ENCODE peak calls at places on chromosome 21, in seven cellular contexts. One of them, this sample, is unnamed.

GRCh38 chr21:14358775-14359174 is 24.2 kb downstream of the HSPA13 start:
- DNase-seq in fibroblast of the aortic adventitia: no peak
- DNase-seq in activated CD4-positive, alpha-beta T cell treated with anti-CD3 and anti-CD28 coated beads for 48 hours: no peak
- DNase-seq in left lung: no peak
- DNase-seq in fibroblast of pulmonary artery: peak
- DNase-seq in neural progenitor cell: no peak
- DNase-seq in activated effector memory CD4-positive, alpha-beta T cell treated with anti-CD3 and anti-CD28 coated beads, Interleukin-2, amount 50 U/mL, for 16 hours: no peak
- DNase-seq in this sample: peak

GRCh38 chr21:45875881-45876280 is 105.7 kb upstream of the COL6A1 start:
- DNase-seq in fibroblast of the aortic adventitia: no peak
- DNase-seq in activated CD4-positive, alpha-beta T cell treated with anti-CD3 and anti-CD28 coated beads for 48 hours: no peak
- DNase-seq in left lung: no peak
- DNase-seq in fibroblast of pulmonary artery: no peak
- DNase-seq in neural progenitor cell: no peak
- DNase-seq in activated effector memory CD4-positive, alpha-beta T cell treated with anti-CD3 and anti-CD28 coated beads, Interleukin-2, amount 50 U/mL, for 16 hours: peak
- DNase-seq in this sample: no peak

GRCh38 chr21:45293214-45293725 is 5.6 kb upstream of the POFUT2 start:
- DNase-seq in fibroblast of the aortic adventitia: peak
- DNase-seq in activated CD4-positive, alpha-beta T cell treated with anti-CD3 and anti-CD28 coated beads for 48 hours: no peak
- DNase-seq in left lung: peak
- DNase-seq in fibroblast of pulmonary artery: no peak
- DNase-seq in neural progenitor cell: no peak
- DNase-seq in activated effector memory CD4-positive, alpha-beta T cell treated with anti-CD3 and anti-CD28 coated beads, Interleukin-2, amount 50 U/mL, for 16 hours: no peak
- DNase-seq in this sample: no peak

GRCh38 chr21:15059397-15059796 is 5.4 kb downstream of the NRIP1 start:
- DNase-seq in fibroblast of the aortic adventitia: no peak
- DNase-seq in activated CD4-positive, alpha-beta T cell treated with anti-CD3 and anti-CD28 coated beads for 48 hours: no peak
- DNase-seq in left lung: no peak
- DNase-seq in fibroblast of pulmonary artery: no peak
- DNase-seq in neural progenitor cell: no peak
- DNase-seq in activated effector memory CD4-positive, alpha-beta T cell treated with anti-CD3 and anti-CD28 coated beads, Interleukin-2, amount 50 U/mL, for 16 hours: no peak
- DNase-seq in this sample: no peak

GRCh38 chr21:38806153-38806941 is 618 bp downstream of the ETS2 start:
- DNase-seq in fibroblast of the aortic adventitia: no peak
- DNase-seq in activated CD4-positive, alpha-beta T cell treated with anti-CD3 and anti-CD28 coated beads for 48 hours: peak
- DNase-seq in left lung: peak
- DNase-seq in fibroblast of pulmonary artery: no peak
- DNase-seq in neural progenitor cell: peak
- DNase-seq in activated effector memory CD4-positive, alpha-beta T cell treated with anti-CD3 and anti-CD28 coated beads, Interleukin-2, amount 50 U/mL, for 16 hours: peak
- DNase-seq in this sample: no peak

GRCh38 chr21:42599962-42600361 is 53.5 kb upstream of the PDE9A start:
- DNase-seq in fibroblast of the aortic adventitia: no peak
- DNase-seq in activated CD4-positive, alpha-beta T cell treated with anti-CD3 and anti-CD28 coated beads for 48 hours: no peak
- DNase-seq in left lung: no peak
- DNase-seq in fibroblast of pulmonary artery: no peak
- DNase-seq in neural progenitor cell: no peak
- DNase-seq in activated effector memory CD4-positive, alpha-beta T cell treated with anti-CD3 and anti-CD28 coated beads, Interleukin-2, amount 50 U/mL, for 16 hours: peak
- DNase-seq in this sample: no peak

GRCh38 chr21:37644666-37645065 is 271.6 kb downstream of the KCNJ6 start:
- DNase-seq in fibroblast of the aortic adventitia: no peak
- DNase-seq in activated CD4-positive, alpha-beta T cell treated with anti-CD3 and anti-CD28 coated beads for 48 hours: no peak
- DNase-seq in left lung: no peak
- DNase-seq in fibroblast of pulmonary artery: peak
- DNase-seq in neural progenitor cell: no peak
- DNase-seq in activated effector memory CD4-positive, alpha-beta T cell treated with anti-CD3 and anti-CD28 coated beads, Interleukin-2, amount 50 U/mL, for 16 hours: no peak
- DNase-seq in this sample: no peak

GRCh38 chr21:42071146-42071737 is at the start of gene UMODL1:
- DNase-seq in fibroblast of the aortic adventitia: no peak
- DNase-seq in activated CD4-positive, alpha-beta T cell treated with anti-CD3 and anti-CD28 coated beads for 48 hours: no peak
- DNase-seq in left lung: no peak
- DNase-seq in fibroblast of pulmonary artery: no peak
- DNase-seq in neural progenitor cell: no peak
- DNase-seq in activated effector memory CD4-positive, alpha-beta T cell treated with anti-CD3 and anti-CD28 coated beads, Interleukin-2, amount 50 U/mL, for 16 hours: no peak
- DNase-seq in this sample: no peak

GRCh38 chr21:42513985-42514882 is 582 bp downstream of the SLC37A1 start:
- DNase-seq in fibroblast of the aortic adventitia: peak
- DNase-seq in activated CD4-positive, alpha-beta T cell treated with anti-CD3 and anti-CD28 coated beads for 48 hours: peak
- DNase-seq in left lung: peak
- DNase-seq in fibroblast of pulmonary artery: no peak
- DNase-seq in neural progenitor cell: peak
- DNase-seq in activated effector memory CD4-positive, alpha-beta T cell treated with anti-CD3 and anti-CD28 coated beads, Interleukin-2, amount 50 U/mL, for 16 hours: peak
- DNase-seq in this sample: no peak

GRCh38 chr21:43866233-43866632 is 1.2 kb downstream of the AGPAT3 start:
- DNase-seq in fibroblast of the aortic adventitia: peak
- DNase-seq in activated CD4-positive, alpha-beta T cell treated with anti-CD3 and anti-CD28 coated beads for 48 hours: peak
- DNase-seq in left lung: peak
- DNase-seq in fibroblast of pulmonary artery: peak
- DNase-seq in neural progenitor cell: peak
- DNase-seq in activated effector memory CD4-positive, alpha-beta T cell treated with anti-CD3 and anti-CD28 coated beads, Interleukin-2, amount 50 U/mL, for 16 hours: peak
- DNase-seq in this sample: no peak

GRCh38 chr21:45631540-45631939 is 12.0 kb upstream of the PCBP3 start:
- DNase-seq in fibroblast of the aortic adventitia: no peak
- DNase-seq in activated CD4-positive, alpha-beta T cell treated with anti-CD3 and anti-CD28 coated beads for 48 hours: no peak
- DNase-seq in left lung: no peak
- DNase-seq in fibroblast of pulmonary artery: no peak
- DNase-seq in neural progenitor cell: no peak
- DNase-seq in activated effector memory CD4-positive, alpha-beta T cell treated with anti-CD3 and anti-CD28 coated beads, Interleukin-2, amount 50 U/mL, for 16 hours: peak
- DNase-seq in this sample: no peak

GRCh38 chr21:21187579-21187978 is 189.4 kb downstream of the NCAM2 start:
- DNase-seq in fibroblast of the aortic adventitia: peak
- DNase-seq in activated CD4-positive, alpha-beta T cell treated with anti-CD3 and anti-CD28 coated beads for 48 hours: no peak
- DNase-seq in left lung: no peak
- DNase-seq in fibroblast of pulmonary artery: peak
- DNase-seq in neural progenitor cell: no peak
- DNase-seq in activated effector memory CD4-positive, alpha-beta T cell treated with anti-CD3 and anti-CD28 coated beads, Interleukin-2, amount 50 U/mL, for 16 hours: no peak
- DNase-seq in this sample: no peak

GRCh38 chr21:43208561-43209332 is 39.9 kb downstream of the CRYAA start:
- DNase-seq in fibroblast of the aortic adventitia: no peak
- DNase-seq in activated CD4-positive, alpha-beta T cell treated with anti-CD3 and anti-CD28 coated beads for 48 hours: no peak
- DNase-seq in left lung: no peak
- DNase-seq in fibroblast of pulmonary artery: no peak
- DNase-seq in neural progenitor cell: no peak
- DNase-seq in activated effector memory CD4-positive, alpha-beta T cell treated with anti-CD3 and anti-CD28 coated beads, Interleukin-2, amount 50 U/mL, for 16 hours: peak
- DNase-seq in this sample: no peak

GRCh38 chr21:39633770-39634181 is 21.0 kb downstream of the B3GALT5 start:
- DNase-seq in fibroblast of the aortic adventitia: peak
- DNase-seq in activated CD4-positive, alpha-beta T cell treated with anti-CD3 and anti-CD28 coated beads for 48 hours: no peak
- DNase-seq in left lung: no peak
- DNase-seq in fibroblast of pulmonary artery: peak
- DNase-seq in neural progenitor cell: no peak
- DNase-seq in activated effector memory CD4-positive, alpha-beta T cell treated with anti-CD3 and anti-CD28 coated beads, Interleukin-2, amount 50 U/mL, for 16 hours: no peak
- DNase-seq in this sample: peak

GRCh38 chr21:25967566-25968438 is 202.8 kb downstream of the APP start:
- DNase-seq in fibroblast of the aortic adventitia: peak
- DNase-seq in activated CD4-positive, alpha-beta T cell treated with anti-CD3 and anti-CD28 coated beads for 48 hours: peak
- DNase-seq in left lung: no peak
- DNase-seq in fibroblast of pulmonary artery: peak
- DNase-seq in neural progenitor cell: no peak
- DNase-seq in activated effector memory CD4-positive, alpha-beta T cell treated with anti-CD3 and anti-CD28 coated beads, Interleukin-2, amount 50 U/mL, for 16 hours: no peak
- DNase-seq in this sample: no peak

GRCh38 chr21:21714396-21714795 is 716.2 kb downstream of the NCAM2 start:
- DNase-seq in fibroblast of the aortic adventitia: peak
- DNase-seq in activated CD4-positive, alpha-beta T cell treated with anti-CD3 and anti-CD28 coated beads for 48 hours: no peak
- DNase-seq in left lung: no peak
- DNase-seq in fibroblast of pulmonary artery: peak
- DNase-seq in neural progenitor cell: no peak
- DNase-seq in activated effector memory CD4-positive, alpha-beta T cell treated with anti-CD3 and anti-CD28 coated beads, Interleukin-2, amount 50 U/mL, for 16 hours: no peak
- DNase-seq in this sample: peak

GRCh38 chr21:41961282-41961701 is 7.5 kb upstream of the C2CD2 start:
- DNase-seq in fibroblast of the aortic adventitia: peak
- DNase-seq in activated CD4-positive, alpha-beta T cell treated with anti-CD3 and anti-CD28 coated beads for 48 hours: no peak
- DNase-seq in left lung: no peak
- DNase-seq in fibroblast of pulmonary artery: no peak
- DNase-seq in neural progenitor cell: no peak
- DNase-seq in activated effector memory CD4-positive, alpha-beta T cell treated with anti-CD3 and anti-CD28 coated beads, Interleukin-2, amount 50 U/mL, for 16 hours: peak
- DNase-seq in this sample: no peak

GRCh38 chr21:27534211-27534610 is 567.3 kb upstream of the ADAMTS5 start:
- DNase-seq in fibroblast of the aortic adventitia: no peak
- DNase-seq in activated CD4-positive, alpha-beta T cell treated with anti-CD3 and anti-CD28 coated beads for 48 hours: no peak
- DNase-seq in left lung: no peak
- DNase-seq in fibroblast of pulmonary artery: no peak
- DNase-seq in neural progenitor cell: no peak
- DNase-seq in activated effector memory CD4-positive, alpha-beta T cell treated with anti-CD3 and anti-CD28 coated beads, Interleukin-2, amount 50 U/mL, for 16 hours: no peak
- DNase-seq in this sample: no peak

GRCh38 chr21:44024895-44025353 is 12.8 kb downstream of the TRAPPC10 start:
- DNase-seq in fibroblast of the aortic adventitia: peak
- DNase-seq in activated CD4-positive, alpha-beta T cell treated with anti-CD3 and anti-CD28 coated beads for 48 hours: no peak
- DNase-seq in left lung: no peak
- DNase-seq in fibroblast of pulmonary artery: peak
- DNase-seq in neural progenitor cell: peak
- DNase-seq in activated effector memory CD4-positive, alpha-beta T cell treated with anti-CD3 and anti-CD28 coated beads, Interleukin-2, amount 50 U/mL, for 16 hours: no peak
- DNase-seq in this sample: peak

GRCh38 chr21:31366825-31367224 is 22.8 kb upstream of the TIAM1 start:
- DNase-seq in fibroblast of the aortic adventitia: peak
- DNase-seq in activated CD4-positive, alpha-beta T cell treated with anti-CD3 and anti-CD28 coated beads for 48 hours: no peak
- DNase-seq in left lung: no peak
- DNase-seq in fibroblast of pulmonary artery: peak
- DNase-seq in neural progenitor cell: no peak
- DNase-seq in activated effector memory CD4-positive, alpha-beta T cell treated with anti-CD3 and anti-CD28 coated beads, Interleukin-2, amount 50 U/mL, for 16 hours: no peak
- DNase-seq in this sample: peak

This sample was measured in NCI-H226.